ENCODE peak calls at places on chromosomes 11 and 22, in five cellular contexts. D is GM10248, X is WTC11, Y is dorsolateral prefrontal cortex, B is substantia nigra. G is an unnamed sample.

GRCh38 chr11:122020902-122021301 is 95.1 kb downstream of the BLID start:
- DNase-seq in B (no peak), X (no peak), D (no peak), Y (no peak), G (peak)

GRCh38 chr11:61847914-61848581 is 19.9 kb downstream of the FADS2 start:
- DNase-seq in Y (no peak), B (no peak), D (no peak), X (no peak), G (no peak)

GRCh38 chr11:81026008-81026407 is 1585.2 kb upstream of the TENM4 start:
- DNase-seq in X (no peak), B (no peak), D (no peak), Y (no peak), G (no peak)

GRCh38 chr11:17612221-17613188 is 65.4 kb downstream of the OTOG start:
- DNase-seq in X (no peak), Y (no peak), D (no peak), B (no peak), G (no peak)

GRCh38 chr11:95148421-95148820 is 58.8 kb downstream of the ENDOD1 start:
- DNase-seq in B (no peak), Y (no peak), D (no peak), X (no peak), G (no peak)

GRCh38 chr11:109071712-109072524 is 350.1 kb upstream of the C11orf87 start:
- DNase-seq in B (no peak), X (no peak), D (no peak), Y (peak), G (no peak)

GRCh38 chr11:85088286-85088685 is 538.9 kb downstream of the DLG2 start:
- DNase-seq in D (no peak), B (no peak), X (no peak), Y (no peak), G (no peak)

GRCh38 chr22:49322861-49323622 is 504.6 kb downstream of the BRD1 start:
- DNase-seq in X (no peak), Y (no peak), B (no peak), D (peak), G (no peak)

GRCh38 chr11:29293825-29294224 is 723.0 kb downstream of the KCNA4 start:
- DNase-seq in Y (no peak), B (no peak), D (peak), X (no peak), G (no peak)

GRCh38 chr11:77156396-77157195 is 28.6 kb downstream of the MYO7A start:
- DNase-seq in D (no peak), X (no peak), Y (no peak), B (no peak), G (no peak)

GRCh38 chr11:128555606-128556005 is 31.8 kb downstream of the ETS1 start:
- DNase-seq in Y (no peak), D (no peak), X (peak), B (no peak), G (no peak)

GRCh38 chr22:22756109-22756508 is 111.7 kb downstream of the GGTLC2 start:
- DNase-seq in Y (no peak), B (no peak), X (no peak), D (no peak), G (no peak)